ENCODE peak calls at places on chromosomes 12 and 14, in six cellular contexts. O is NCI-H1105 treated with DMSO at 0.1 percent for 48 hours, P is iPS-NIHi11, L is NCI-H748 treated with DMSO at 0.1 percent for 48 hours, T is RPMI7951, K is HuH-7. S is an unnamed sample.

GRCh38 chr14:74220991-74221390 is 18.3 kb upstream of the VSX2 start:
- DNase-seq in O (no peak), P (no peak), T (no peak), L (no peak), K (no peak), S (no peak)

GRCh38 chr12:32273063-32273521 is 126.3 kb upstream of the FGD4 start:
- DNase-seq in O (no peak), P (no peak), K (no peak), L (no peak), T (no peak), S (no peak)

GRCh38 chr12:19298837-19299605 is 140.3 kb upstream of the AEBP2 start:
- DNase-seq in O (no peak), L (no peak), T (no peak), K (no peak), P (no peak), S (no peak)

GRCh38 chr12:121575952-121576615 is 4.7 kb downstream of the KDM2B start:
- DNase-seq in T (no peak), P (no peak), O (no peak), L (no peak), K (no peak), S (no peak)

GRCh38 chr14:53929871-53930685 is 26.5 kb downstream of the BMP4 start:
- DNase-seq in T (no peak), P (peak; percentile 73), O (peak; percentile 62), K (no peak), L (no peak), S (peak; percentile 22)

GRCh38 chr14:38042356-38042755 is 165.3 kb upstream of the SSTR1 start:
- DNase-seq in O (no peak), T (peak; percentile 65), P (peak; percentile 18), K (no peak), L (no peak), S (peak; percentile 33)

GRCh38 chr12:94218244-94218643 is 69.9 kb downstream of the PLXNC1 start:
- DNase-seq in P (no peak), L (no peak), K (no peak), T (no peak), O (no peak), S (no peak)

GRCh38 chr14:94509356-94509755 is at the start of gene SERPINA12:
- DNase-seq in K (no peak), O (no peak), P (no peak), L (no peak), T (no peak), S (no peak)

GRCh38 chr14:105413542-105413886 is 6.1 kb upstream of the MTA1 start:
- DNase-seq in L (no peak), K (no peak), T (no peak), O (no peak), P (no peak), S (no peak)

GRCh38 chr12:125186471-125187147 is 121.4 kb downstream of the AACS start:
- DNase-seq in P (peak; percentile 51), T (no peak), K (no peak), L (no peak), O (peak; percentile 35), S (no peak)

GRCh38 chr12:57452937-57453509 is 2.1 kb upstream of the INHBE start:
- DNase-seq in L (peak; percentile 24), T (peak; percentile 66), O (peak; percentile 39), P (peak; percentile 74), K (peak; percentile 62), S (peak; percentile 65)

GRCh38 chr12:76943004-76943403 is 64.2 kb upstream of the CSRP2 start:
- DNase-seq in P (no peak), T (no peak), O (no peak), L (no peak), K (no peak), S (no peak)

GRCh38 chr14:78083837-78084236 is 86.3 kb upstream of the NRXN3 start:
- DNase-seq in T (no peak), O (no peak), L (no peak), P (no peak), K (no peak), S (no peak)

GRCh38 chr12:62730649-62731377 is 204.1 kb downstream of the PPM1H start:
- DNase-seq in O (no peak), K (no peak), P (no peak), T (peak; percentile 77), L (no peak), S (peak; percentile 79)

S was measured in A549.